ENCODE peak calls at places on chromosome 22, in four cellular contexts. C is fibroblast of mammary gland, J is lower lobe of right lung, U is colonic mucosa. W is an unnamed sample.

GRCh38 chr22:44202261-44202789 is 21.6 kb downstream of the PARVG start:
- DNase-seq in C (peak; percentile 72), U (no peak), J (no peak), W (no peak)

GRCh38 chr22:31313366-31314147 is 21.3 kb upstream of the PIK3IP1 start:
- DNase-seq in U (peak; percentile 94), J (peak; percentile 89), C (peak; percentile 67), W (peak; percentile 52)

GRCh38 chr22:41446057-41446501 is 522 bp downstream of the TOB2 start:
- DNase-seq in C (no peak), U (peak; percentile 57), J (peak; percentile 59), W (no peak)

GRCh38 chr22:25853902-25854301 is 111.9 kb downstream of the MYO18B start:
- DNase-seq in C (no peak), J (no peak), U (no peak), W (peak; percentile 40)

GRCh38 chr22:31084811-31085492 is 3.8 kb downstream of the SMTN start:
- DNase-seq in J (peak; percentile 95), U (peak; percentile 89), C (peak; percentile 66), W (peak; percentile 95)

GRCh38 chr22:29030016-29030617 is 31.5 kb downstream of the C22orf31 start:
- DNase-seq in J (no peak), U (peak; percentile 52), C (peak; percentile 28), W (no peak)

GRCh38 chr22:43343262-43343988 is at the start of gene SCUBE1:
- DNase-seq in U (peak; percentile 48), C (peak; percentile 7), J (peak; percentile 67), W (no peak)

GRCh38 chr22:24751518-24751917 is 23.0 kb downstream of the PIWIL3 start:
- DNase-seq in C (no peak), U (no peak), J (no peak), W (no peak)

GRCh38 chr22:24803064-24803542 is 2.9 kb upstream of the SGSM1 start:
- DNase-seq in J (no peak), C (peak; percentile 34), U (peak; percentile 83), W (peak; percentile 35)

GRCh38 chr22:30785527-30785926 is 90.9 kb downstream of the OSBP2 start:
- DNase-seq in C (no peak), J (no peak), U (no peak), W (no peak)

DNA sequence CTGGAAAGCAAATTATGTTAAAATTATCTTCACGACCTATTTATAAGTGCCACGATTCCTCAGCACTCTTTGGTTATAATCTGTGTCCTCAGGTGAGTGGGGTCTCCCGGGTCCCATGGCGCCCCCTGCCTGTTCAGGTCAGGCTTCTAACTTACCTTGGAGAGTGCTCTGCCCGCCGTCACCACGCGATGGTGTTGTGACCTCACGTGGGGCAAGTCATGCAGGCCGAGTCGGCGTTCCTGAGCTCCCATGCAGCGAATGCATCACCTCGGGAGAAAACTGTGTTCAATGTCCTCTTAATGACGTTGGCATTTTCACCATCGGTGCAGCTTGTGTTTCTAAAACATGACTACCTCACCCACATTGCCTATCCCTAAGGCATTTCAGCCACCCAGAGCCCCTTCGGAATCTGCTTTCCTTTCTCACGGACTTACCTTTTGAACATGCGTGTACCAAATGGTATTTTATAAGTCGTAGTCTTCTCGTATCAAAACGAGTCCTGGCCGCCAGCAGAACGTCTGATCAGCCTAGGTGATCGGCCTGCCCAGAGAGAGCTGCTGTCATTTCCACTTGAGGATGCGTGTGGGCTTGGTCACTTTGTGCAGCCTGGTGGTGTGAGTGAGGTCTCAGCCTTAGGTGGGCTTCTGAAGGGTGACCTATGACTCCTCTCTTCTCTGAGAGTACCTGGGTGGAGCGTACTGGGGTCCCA is 64.8 kb downstream of the TBC1D22A start:
- DNase-seq in J (no peak), U (no peak), C (no peak), W (no peak)
- TF ChIP-seq CTCF in J (no peak), U (no peak), C (no peak), W (no peak)

DNA sequence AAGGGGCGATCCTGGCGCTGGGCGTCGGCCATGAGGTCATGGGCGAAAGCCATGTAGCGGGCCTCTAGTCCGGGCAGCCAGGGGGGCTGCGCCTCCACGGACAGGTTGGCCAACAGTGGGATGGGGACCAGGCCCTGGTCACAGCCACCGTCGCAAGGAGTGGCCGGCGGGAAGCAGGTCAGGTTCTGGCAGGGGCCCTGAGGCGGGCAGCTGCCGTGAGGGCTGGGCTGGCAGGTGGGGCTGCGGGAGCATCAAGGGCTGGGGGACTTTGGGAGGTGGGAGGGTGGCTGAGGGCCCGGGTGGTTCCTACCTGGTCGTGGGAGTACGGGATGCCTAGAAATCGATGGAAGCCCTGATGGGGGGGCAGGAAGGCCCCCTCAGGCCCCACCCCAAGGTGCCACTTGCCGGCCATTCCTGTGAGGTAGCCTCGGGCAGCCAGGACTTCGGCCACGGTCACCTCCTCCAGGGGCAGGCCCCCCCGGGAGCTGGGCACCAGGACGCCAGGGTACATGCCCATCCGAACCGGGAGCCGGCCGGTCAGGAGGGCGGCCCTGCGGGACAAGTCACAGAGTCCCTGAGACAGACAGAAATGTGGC is 998 bp downstream of the ARSA start:
- DNase-seq in C (no peak), J (no peak), U (peak; percentile 29), W (no peak)
- H3K4me3 ChIP-seq in C (peak overlapping the region; percentile 71), J (peak overlapping the region; percentile 78), U (peak overlapping the region; percentile 74), W (peak overlapping the region; percentile 98)

DNA sequence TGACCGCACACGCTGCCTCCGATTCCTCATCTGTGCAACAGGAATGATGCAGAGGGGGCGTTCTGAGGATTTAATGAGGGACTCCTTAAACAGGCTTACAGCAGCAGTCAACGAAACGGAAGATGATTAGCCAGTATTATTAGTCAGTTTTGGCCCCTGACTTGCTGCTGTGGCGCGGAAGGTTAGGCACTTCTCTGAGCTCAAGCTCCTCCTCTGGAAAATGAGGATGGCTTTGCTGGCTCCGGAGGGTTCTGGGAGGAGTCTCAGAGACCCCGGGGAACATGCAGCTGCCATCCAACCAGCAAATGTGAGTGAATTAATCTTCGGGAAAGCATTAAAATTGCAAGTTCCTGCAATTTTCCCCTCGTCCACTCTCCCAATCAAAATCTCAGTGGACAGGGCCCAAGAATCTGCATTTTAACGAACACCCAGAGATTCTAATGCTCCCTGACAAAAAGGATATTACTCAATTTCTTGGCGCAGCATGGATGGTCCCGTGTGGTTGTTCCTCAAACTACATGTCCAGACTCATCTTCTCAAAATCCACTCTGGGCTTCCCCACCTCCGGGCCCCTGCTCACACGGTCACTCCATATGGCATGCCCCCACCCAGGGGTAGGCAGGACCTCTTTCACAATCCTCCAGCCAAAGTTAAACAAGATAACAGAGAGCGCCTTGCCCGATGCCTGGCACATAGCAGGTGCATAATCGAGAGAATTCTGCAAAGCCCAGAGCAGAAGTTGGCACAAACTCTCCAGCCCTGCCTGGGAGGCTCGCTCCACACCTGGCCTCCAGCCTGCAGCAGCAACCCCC is 6.4 kb downstream of the ELFN2 start:
- DNase-seq in C (peak; percentile 50), J (no peak), U (no peak), W (no peak)
- TF ChIP-seq CTCF in C (no peak), J (no peak), U (no peak), W (no peak)

DNA sequence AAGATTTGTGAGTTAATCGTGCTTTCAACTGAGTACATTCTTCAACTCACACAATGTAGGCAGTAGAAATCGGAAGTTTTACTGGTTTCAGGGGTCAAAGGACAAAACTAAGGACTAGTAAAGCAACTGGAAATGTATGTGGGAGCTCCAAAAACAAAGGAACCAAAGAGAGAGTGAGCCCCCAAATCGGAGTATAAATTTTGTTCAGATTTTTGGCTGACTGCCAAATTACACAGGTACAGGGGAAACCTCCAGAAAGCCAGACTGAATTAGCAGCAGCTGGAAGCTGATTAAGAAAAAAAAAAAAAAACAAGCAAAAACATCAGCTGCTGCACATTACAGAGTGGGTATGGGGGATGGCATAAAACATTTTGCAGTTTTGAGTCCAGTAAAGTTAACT is 75.2 kb upstream of the GNAZ start:
- DNase-seq in J (no peak), U (no peak), C (no peak), W (no peak)
- H3K4me3 ChIP-seq in J (no peak overlapping the region), U (no peak overlapping the region), C (no peak overlapping the region), W (no peak overlapping the region)

GRCh38 chr22:17368727-17369552 is at the start of gene CECR2:
- DNase-seq in J (peak; percentile 72), U (peak; percentile 25), C (no peak), W (no peak)

GRCh38 chr22:17369553-17370035 is 334 bp downstream of the CECR2 start:
- DNase-seq in J (peak; percentile 68), C (no peak), U (no peak), W (peak; percentile 24)

GRCh38 chr22:17366329-17366728 is 2.9 kb upstream of the CECR2 start:
- DNase-seq in U (no peak), C (no peak), J (no peak), W (no peak)

GRCh38 chr22:17368144-17368726 is 1.0 kb upstream of the CECR2 start:
- DNase-seq in C (no peak), U (no peak), J (no peak), W (no peak)

DNA sequence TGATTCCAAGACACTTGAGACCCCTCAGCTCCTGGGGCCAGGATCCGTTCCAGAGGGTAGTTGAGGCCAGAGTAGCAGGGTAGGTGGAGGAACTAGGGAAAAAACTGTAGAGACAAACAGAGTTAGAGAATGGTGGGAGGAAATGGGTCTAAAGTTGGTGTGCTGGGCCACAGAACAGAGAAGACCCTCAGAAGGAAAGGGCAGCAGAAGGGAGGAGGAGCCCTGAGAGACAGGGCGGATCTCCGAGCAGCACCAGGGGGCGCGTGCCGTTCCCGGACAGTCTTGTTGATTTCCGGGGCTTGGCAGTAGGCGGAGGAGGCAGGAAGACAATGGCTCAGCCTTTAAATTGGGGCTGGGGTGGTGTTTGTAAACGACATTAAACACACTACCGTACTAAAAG is 2.4 kb upstream of the CECR2 start:
- DNase-seq in J (no peak), C (no peak), U (peak; percentile 31), W (peak; percentile 29)
- TF ChIP-seq CTCF in J (peak; percentile 35), C (peak; percentile 12), U (no peak), W (peak; percentile 18)

GRCh38 chr22:49291781-49292180 is 535.9 kb downstream of the BRD1 start:
- DNase-seq in C (no peak), J (no peak), U (no peak), W (no peak)
- H3K4me3 ChIP-seq in C (no peak overlapping the region), J (no peak overlapping the region), U (no peak overlapping the region), W (no peak overlapping the region)

DNA sequence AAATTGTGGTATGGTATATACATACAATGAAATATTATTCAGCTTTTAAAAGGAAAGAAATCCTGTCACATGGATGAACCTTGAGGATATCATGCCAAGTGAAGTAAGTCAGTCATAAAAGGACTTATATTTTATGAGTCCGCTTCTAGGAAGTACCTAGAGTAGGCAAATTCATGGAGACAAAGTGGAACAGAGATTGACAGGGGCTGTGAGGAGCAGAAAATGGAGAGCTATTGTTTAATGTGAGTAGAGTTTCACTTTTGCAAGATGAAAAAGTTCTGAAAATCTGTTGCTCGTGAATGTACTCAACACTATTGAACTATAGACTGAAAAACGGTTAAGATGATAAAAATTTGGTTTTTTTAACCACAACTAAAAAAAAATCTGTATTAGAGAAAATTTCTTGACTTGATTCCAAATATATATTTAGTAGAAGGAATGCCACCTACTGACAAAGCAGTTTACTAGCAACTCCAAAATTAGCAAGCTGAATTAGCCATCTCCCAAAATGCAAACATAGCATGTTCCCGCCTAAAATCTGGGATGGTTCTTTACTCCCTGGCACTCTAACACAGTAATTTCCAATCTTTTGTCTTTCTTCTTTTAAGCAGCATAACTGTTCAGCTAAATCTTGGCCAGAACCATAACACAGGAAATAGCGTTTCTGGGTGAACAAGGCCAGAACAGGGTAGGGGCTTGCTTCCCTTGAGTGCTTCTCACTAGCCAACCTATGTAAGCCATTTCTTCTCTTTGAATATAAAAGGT is 1.5 kb downstream of the UFD1 start:
- DNase-seq in J (no peak), U (no peak), C (peak; percentile 40), W (peak; percentile 22)
- TF ChIP-seq CTCF in J (peak; percentile 17), U (no peak), C (no peak), W (no peak)

DNA sequence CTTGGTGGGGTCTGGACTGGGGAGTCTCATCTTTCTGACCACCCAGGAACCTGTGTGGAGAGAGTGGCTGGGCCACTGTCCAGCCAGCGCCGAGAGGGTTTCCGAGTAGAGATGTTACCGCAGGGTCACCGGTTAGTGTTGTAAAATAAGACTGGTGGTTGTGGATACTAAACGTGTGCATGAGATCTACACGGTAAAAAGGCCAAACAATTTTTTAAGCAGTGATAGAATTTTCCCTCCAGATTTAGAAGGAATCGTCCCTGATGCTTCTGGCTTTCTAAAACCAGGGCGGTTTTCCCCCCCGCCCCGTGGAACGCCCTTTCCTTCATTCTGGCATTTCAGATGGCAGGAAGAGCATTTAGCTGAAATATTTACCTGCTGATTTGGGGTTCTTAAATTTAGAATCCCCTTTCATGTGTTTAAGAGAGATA is 72.6 kb upstream of the PPARA start:
- DNase-seq in J (peak; percentile 31), C (no peak), U (no peak), W (no peak)
- H3K4me3 ChIP-seq in J (peak overlapping the region; percentile 93), C (peak overlapping the region; percentile 94), U (no peak overlapping the region), W (no peak overlapping the region)

W was measured in GM12865.